ENCODE peak calls at places on chromosome 1, in seven cellular contexts. One of them, this sample, is unnamed.

GRCh38 chr1:20634594-20635084 is 1.4 kb downstream of the PINK1 start:
- DNase-seq in GM12864: no peak
- DNase-seq in pancreas: peak; percentile 66
- DNase-seq in fibroblast of pulmonary artery: peak; percentile 39
- DNase-seq in left ventricle myocardium inferior: no peak
- DNase-seq in stomach: peak; percentile 68
- DNase-seq in Panc1: no peak
- DNase-seq in this sample: no peak

GRCh38 chr1:59691261-59691660 is 123.5 kb upstream of the HOOK1 start:
- DNase-seq in GM12864: no peak
- DNase-seq in pancreas: no peak
- DNase-seq in fibroblast of pulmonary artery: peak; percentile 33
- DNase-seq in left ventricle myocardium inferior: peak; percentile 40
- DNase-seq in stomach: no peak
- DNase-seq in Panc1: no peak
- DNase-seq in this sample: no peak

GRCh38 chr1:193192586-193192985 is 6.2 kb upstream of the B3GALT2 start:
- DNase-seq in GM12864: no peak
- DNase-seq in pancreas: no peak
- DNase-seq in fibroblast of pulmonary artery: no peak
- DNase-seq in left ventricle myocardium inferior: no peak
- DNase-seq in stomach: no peak
- DNase-seq in Panc1: no peak
- DNase-seq in this sample: no peak

GRCh38 chr1:43363283-43363934 is 4.4 kb downstream of the ELOVL1 start:
- DNase-seq in GM12864: no peak
- DNase-seq in pancreas: no peak
- DNase-seq in fibroblast of pulmonary artery: no peak
- DNase-seq in left ventricle myocardium inferior: no peak
- DNase-seq in stomach: no peak
- DNase-seq in Panc1: no peak
- DNase-seq in this sample: no peak

GRCh38 chr1:197896301-197896700 is 6.1 kb upstream of the C1orf53 start:
- DNase-seq in GM12864: no peak
- DNase-seq in pancreas: no peak
- DNase-seq in fibroblast of pulmonary artery: no peak
- DNase-seq in left ventricle myocardium inferior: no peak
- DNase-seq in stomach: no peak
- DNase-seq in Panc1: no peak
- DNase-seq in this sample: no peak

GRCh38 chr1:206912445-206913095 is 9.2 kb downstream of the FCMR start:
- DNase-seq in GM12864: no peak
- DNase-seq in pancreas: peak; percentile 58
- DNase-seq in fibroblast of pulmonary artery: peak; percentile 88
- DNase-seq in left ventricle myocardium inferior: peak; percentile 40
- DNase-seq in stomach: peak; percentile 75
- DNase-seq in Panc1: peak; percentile 57
- DNase-seq in this sample: no peak

GRCh38 chr1:9028921-9029715 is 2.9 kb upstream of the SLC2A7 start:
- DNase-seq in GM12864: no peak
- DNase-seq in pancreas: no peak
- DNase-seq in fibroblast of pulmonary artery: peak; percentile 30
- DNase-seq in left ventricle myocardium inferior: no peak
- DNase-seq in stomach: no peak
- DNase-seq in Panc1: no peak
- DNase-seq in this sample: peak; percentile 21

GRCh38 chr1:9062846-9063245 is 6.6 kb downstream of the SLC2A5 start:
- DNase-seq in GM12864: no peak
- DNase-seq in pancreas: no peak
- DNase-seq in fibroblast of pulmonary artery: no peak
- DNase-seq in left ventricle myocardium inferior: no peak
- DNase-seq in stomach: no peak
- DNase-seq in Panc1: no peak
- DNase-seq in this sample: no peak

GRCh38 chr1:151165281-151165737 is 393 bp downstream of the LYSMD1 start:
- DNase-seq in GM12864: no peak
- DNase-seq in pancreas: no peak
- DNase-seq in fibroblast of pulmonary artery: no peak
- DNase-seq in left ventricle myocardium inferior: peak; percentile 57
- DNase-seq in stomach: no peak
- DNase-seq in Panc1: no peak
- DNase-seq in this sample: no peak

GRCh38 chr1:41486892-41487728 is 2.6 kb upstream of the EDN2 start:
- DNase-seq in GM12864: peak; percentile 41
- DNase-seq in pancreas: peak; percentile 43
- DNase-seq in fibroblast of pulmonary artery: peak; percentile 51
- DNase-seq in left ventricle myocardium inferior: no peak
- DNase-seq in stomach: no peak
- DNase-seq in Panc1: no peak
- DNase-seq in this sample: no peak

GRCh38 chr1:226223157-226223785 is at the start of gene MIXL1:
- DNase-seq in GM12864: no peak
- DNase-seq in pancreas: no peak
- DNase-seq in fibroblast of pulmonary artery: no peak
- DNase-seq in left ventricle myocardium inferior: no peak
- DNase-seq in stomach: no peak
- DNase-seq in Panc1: no peak
- DNase-seq in this sample: no peak

GRCh38 chr1:248841702-248842395 is 3.8 kb downstream of the ZNF672 start:
- DNase-seq in GM12864: no peak
- DNase-seq in pancreas: no peak
- DNase-seq in fibroblast of pulmonary artery: peak; percentile 77
- DNase-seq in left ventricle myocardium inferior: no peak
- DNase-seq in stomach: no peak
- DNase-seq in Panc1: no peak
- DNase-seq in this sample: no peak

GRCh38 chr1:8629241-8630091 is 188.0 kb downstream of the RERE start:
- DNase-seq in GM12864: peak; percentile 47
- DNase-seq in pancreas: no peak
- DNase-seq in fibroblast of pulmonary artery: peak; percentile 39
- DNase-seq in left ventricle myocardium inferior: no peak
- DNase-seq in stomach: no peak
- DNase-seq in Panc1: no peak
- DNase-seq in this sample: no peak

GRCh38 chr1:56052090-56052489 is 527.3 kb downstream of the PLPP3 start:
- DNase-seq in GM12864: no peak
- DNase-seq in pancreas: no peak
- DNase-seq in fibroblast of pulmonary artery: no peak
- DNase-seq in left ventricle myocardium inferior: no peak
- DNase-seq in stomach: no peak
- DNase-seq in Panc1: no peak
- DNase-seq in this sample: no peak

DNA sequence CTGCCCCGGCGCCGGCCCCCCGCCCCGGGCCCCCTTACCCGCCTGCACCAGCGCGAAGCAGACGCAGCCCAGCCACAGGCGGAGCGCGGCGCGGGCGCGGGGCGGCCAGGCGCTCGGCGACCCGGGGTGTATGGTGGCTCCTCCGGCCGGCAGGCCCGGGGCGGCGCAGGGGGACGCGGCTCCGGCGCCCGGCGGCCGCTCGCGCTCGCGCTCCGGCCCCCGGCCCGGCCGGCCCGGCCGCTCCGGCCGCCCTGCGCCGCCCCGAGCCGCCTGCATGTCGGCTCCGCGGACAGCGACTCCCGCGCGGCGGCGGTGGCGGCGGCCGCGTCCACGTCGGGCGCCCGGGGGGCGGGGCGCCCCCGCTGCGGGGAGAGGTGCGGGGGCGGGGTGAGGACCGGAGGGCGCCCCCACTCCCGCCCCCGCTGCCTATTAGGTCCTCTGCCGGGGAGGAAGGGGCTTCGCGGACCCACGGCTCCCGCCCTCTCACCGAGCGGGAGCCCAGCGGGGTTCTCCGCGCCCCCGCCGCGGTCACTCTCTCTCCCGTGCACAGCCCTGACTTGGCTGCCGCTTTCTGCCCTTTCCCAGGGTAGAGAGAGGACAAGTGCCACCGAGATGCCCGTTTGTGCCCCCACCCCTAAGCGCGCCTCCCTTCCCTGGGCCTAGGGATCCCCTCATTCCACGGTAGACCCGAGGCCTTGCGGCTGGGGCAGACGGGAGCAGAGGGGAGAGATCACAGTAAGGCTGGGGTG is at the start of gene FNDC5:
- DNase-seq in GM12864: no peak
- DNase-seq in pancreas: peak; percentile 78
- DNase-seq in fibroblast of pulmonary artery: peak; percentile 21
- DNase-seq in left ventricle myocardium inferior: peak; percentile 36
- DNase-seq in stomach: no peak
- DNase-seq in Panc1: no peak
- DNase-seq in this sample: no peak
- H3K4me3 ChIP-seq in GM12864: no peak within 1 kb of the TSS
- H3K4me3 ChIP-seq in pancreas: peak within 1 kb of the TSS; percentile 16
- H3K4me3 ChIP-seq in fibroblast of pulmonary artery: peak within 1 kb of the TSS; percentile 30
- H3K4me3 ChIP-seq in left ventricle myocardium inferior: peak within 1 kb of the TSS; percentile 70
- H3K4me3 ChIP-seq in stomach: peak within 1 kb of the TSS; percentile 54
- H3K4me3 ChIP-seq in Panc1: peak within 1 kb of the TSS; percentile 58
- H3K4me3 ChIP-seq in this sample: peak within 1 kb of the TSS; percentile 40

DNA sequence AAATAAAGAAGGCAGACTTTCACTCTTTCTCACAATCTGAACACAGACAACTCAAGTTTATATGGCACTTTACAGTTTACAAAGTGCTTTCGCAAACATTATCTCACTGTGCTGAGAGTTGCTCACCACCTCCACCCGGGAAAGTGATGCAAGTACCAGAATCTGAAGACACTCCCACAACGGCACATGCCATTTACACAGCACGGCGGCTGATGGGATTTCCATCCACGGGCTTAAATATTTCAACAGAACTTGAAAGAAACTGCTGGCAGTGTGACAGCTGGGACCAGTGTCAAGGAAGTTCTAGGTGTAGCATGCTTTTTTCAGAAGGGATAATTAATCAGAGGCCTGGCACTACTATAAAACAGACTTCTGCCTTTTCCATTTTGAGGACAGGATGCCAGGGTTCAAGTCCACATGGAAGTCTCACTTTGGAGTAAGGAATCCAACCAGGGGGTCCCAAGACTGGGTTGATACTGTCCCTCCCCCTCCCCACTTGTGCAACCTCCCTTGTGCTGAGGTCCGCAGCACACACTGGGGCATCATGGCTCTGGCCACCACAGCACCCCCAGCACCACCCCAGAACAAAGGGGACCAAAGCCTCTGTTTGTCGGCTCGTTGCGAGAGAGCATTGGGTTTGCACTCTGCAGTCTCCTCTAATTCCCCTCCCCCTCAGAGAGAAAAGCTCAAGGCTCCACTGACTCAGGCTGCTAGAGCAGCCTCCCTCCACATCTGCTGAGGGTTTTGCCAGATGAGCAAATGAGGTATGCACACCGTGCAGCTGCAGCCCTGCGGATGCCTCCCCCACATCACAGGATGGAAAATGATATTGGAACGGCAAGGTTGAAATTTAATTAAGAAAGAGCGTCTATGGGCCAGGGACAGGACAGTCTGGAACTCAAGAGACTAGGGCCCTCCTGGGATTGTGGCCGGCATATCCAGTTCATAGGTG is 154.9 kb downstream of the TGFBR3 start:
- DNase-seq in GM12864: no peak
- DNase-seq in pancreas: no peak
- DNase-seq in fibroblast of pulmonary artery: peak; percentile 79
- DNase-seq in left ventricle myocardium inferior: peak; percentile 58
- DNase-seq in stomach: peak; percentile 75
- DNase-seq in Panc1: no peak
- DNase-seq in this sample: no peak
- H3K4me3 ChIP-seq in GM12864: no peak overlapping the region
- H3K4me3 ChIP-seq in pancreas: no peak overlapping the region
- H3K4me3 ChIP-seq in fibroblast of pulmonary artery: no peak overlapping the region
- H3K4me3 ChIP-seq in left ventricle myocardium inferior: no peak overlapping the region
- H3K4me3 ChIP-seq in stomach: no peak overlapping the region
- H3K4me3 ChIP-seq in Panc1: no peak overlapping the region
- H3K4me3 ChIP-seq in this sample: no peak overlapping the region

GRCh38 chr1:93587354-93587753 is 94.3 kb downstream of the BCAR3 start:
- DNase-seq in GM12864: no peak
- DNase-seq in pancreas: no peak
- DNase-seq in fibroblast of pulmonary artery: no peak
- DNase-seq in left ventricle myocardium inferior: no peak
- DNase-seq in stomach: no peak
- DNase-seq in Panc1: no peak
- DNase-seq in this sample: no peak

GRCh38 chr1:93588206-93588605 is 93.4 kb downstream of the BCAR3 start:
- DNase-seq in GM12864: no peak
- DNase-seq in pancreas: no peak
- DNase-seq in fibroblast of pulmonary artery: peak; percentile 70
- DNase-seq in left ventricle myocardium inferior: no peak
- DNase-seq in stomach: no peak
- DNase-seq in Panc1: no peak
- DNase-seq in this sample: no peak

GRCh38 chr1:93584238-93585003 is 97.2 kb downstream of the BCAR3 start:
- DNase-seq in GM12864: no peak
- DNase-seq in pancreas: no peak
- DNase-seq in fibroblast of pulmonary artery: no peak
- DNase-seq in left ventricle myocardium inferior: no peak
- DNase-seq in stomach: no peak
- DNase-seq in Panc1: no peak
- DNase-seq in this sample: no peak

GRCh38 chr1:93581917-93582850 is 99.5 kb downstream of the BCAR3 start:
- DNase-seq in GM12864: no peak
- DNase-seq in pancreas: no peak
- DNase-seq in fibroblast of pulmonary artery: no peak
- DNase-seq in left ventricle myocardium inferior: no peak
- DNase-seq in stomach: no peak
- DNase-seq in Panc1: no peak
- DNase-seq in this sample: no peak

DNA sequence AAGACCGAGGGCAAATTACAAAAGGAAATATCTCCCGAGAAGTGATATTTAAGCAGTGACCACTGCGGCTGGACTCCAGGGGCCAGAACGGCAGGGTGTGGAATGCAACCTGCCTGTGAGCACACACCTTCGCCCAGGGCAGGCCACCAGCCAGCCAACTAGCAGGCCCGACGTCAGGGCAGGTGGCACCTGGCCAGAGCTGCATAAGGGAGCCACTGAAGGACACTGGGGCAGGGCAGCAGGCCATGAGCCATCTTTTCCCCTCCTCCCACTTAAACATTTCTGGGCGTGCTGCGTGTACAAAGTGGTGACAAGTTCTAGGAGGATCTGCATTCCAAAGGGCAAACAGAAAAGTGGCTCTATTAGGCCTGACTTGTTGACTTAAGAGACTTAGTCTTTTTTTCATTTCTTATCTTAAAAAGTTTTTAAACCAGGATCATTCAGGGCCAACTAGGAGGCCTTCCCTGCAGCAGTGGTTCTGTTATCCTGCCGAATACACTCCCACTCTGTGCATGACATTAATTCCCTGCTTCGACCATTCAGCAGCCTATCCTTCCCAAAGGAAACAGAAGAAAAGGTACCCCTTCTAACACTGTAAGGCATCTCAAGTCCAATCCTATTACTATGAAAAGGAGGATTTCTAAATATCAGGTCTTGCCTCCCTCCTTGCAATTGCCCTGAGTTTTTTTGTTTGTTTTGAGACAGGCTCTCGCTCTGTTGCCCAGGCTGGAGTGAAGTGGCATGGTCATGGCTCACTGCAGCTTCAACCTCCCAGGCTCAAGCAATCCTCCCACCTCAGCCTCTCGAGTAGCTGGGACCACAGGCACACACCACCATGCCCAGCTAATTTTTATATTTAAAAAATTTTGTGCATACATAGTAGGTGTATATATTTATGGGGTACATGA is 96.3 kb downstream of the BCAR3 start:
- DNase-seq in GM12864: no peak
- DNase-seq in pancreas: peak; percentile 97
- DNase-seq in fibroblast of pulmonary artery: peak; percentile 76
- DNase-seq in left ventricle myocardium inferior: peak; percentile 93
- DNase-seq in stomach: peak; percentile 99
- DNase-seq in Panc1: no peak
- DNase-seq in this sample: no peak
- H3K4me3 ChIP-seq in GM12864: no peak overlapping the region
- H3K4me3 ChIP-seq in pancreas: no peak overlapping the region
- H3K4me3 ChIP-seq in fibroblast of pulmonary artery: no peak overlapping the region
- H3K4me3 ChIP-seq in left ventricle myocardium inferior: peak overlapping the region; percentile 49
- H3K4me3 ChIP-seq in stomach: peak overlapping the region; percentile 16
- H3K4me3 ChIP-seq in Panc1: no peak overlapping the region
- H3K4me3 ChIP-seq in this sample: no peak overlapping the region

GRCh38 chr1:200411406-200412257 is 1.8 kb upstream of the ZNF281 start:
- DNase-seq in GM12864: no peak
- DNase-seq in pancreas: no peak
- DNase-seq in fibroblast of pulmonary artery: no peak
- DNase-seq in left ventricle myocardium inferior: no peak
- DNase-seq in stomach: no peak
- DNase-seq in Panc1: no peak
- DNase-seq in this sample: no peak
- H3K4me3 ChIP-seq in GM12864: no peak overlapping the region
- H3K4me3 ChIP-seq in pancreas: no peak overlapping the region
- H3K4me3 ChIP-seq in fibroblast of pulmonary artery: no peak overlapping the region
- H3K4me3 ChIP-seq in left ventricle myocardium inferior: no peak overlapping the region
- H3K4me3 ChIP-seq in stomach: no peak overlapping the region
- H3K4me3 ChIP-seq in Panc1: peak overlapping the region; percentile 82
- H3K4me3 ChIP-seq in this sample: no peak overlapping the region

This sample was measured in BJ.